ENCODE peak calls at places on chromosomes 5 and 9, in six cellular contexts. One of them, this sample, is unnamed.
A peak's percentile ranks its signal among the peaks of the same experiment; 100 is the strongest.

GRCh38 chr5:121949885-121950284 is 11.9 kb upstream of the SRFBP1 start:
- DNase-seq in GM12891: no peak
- DNase-seq in stimulated activated effector memory CD8-positive, alpha-beta T cell treated with anti-CD3 and anti-CD28 coated beads, Interleukin-12 subunit alpha, Interleukin-12 subunit beta, amount 100 ng/mL, for 72 hours: no peak
- DNase-seq in body of pancreas: no peak
- DNase-seq in T47D: peak; percentile 60
- DNase-seq in psoas muscle: no peak
- DNase-seq in this sample: peak; percentile 22

GRCh38 chr5:120254385-120254784 is 209.7 kb upstream of the PRR16 start:
- DNase-seq in GM12891: no peak
- DNase-seq in stimulated activated effector memory CD8-positive, alpha-beta T cell treated with anti-CD3 and anti-CD28 coated beads, Interleukin-12 subunit alpha, Interleukin-12 subunit beta, amount 100 ng/mL, for 72 hours: no peak
- DNase-seq in body of pancreas: no peak
- DNase-seq in T47D: no peak
- DNase-seq in psoas muscle: no peak
- DNase-seq in this sample: no peak

GRCh38 chr5:125257057-125257970 is 510.9 kb upstream of the ZNF608 start:
- DNase-seq in GM12891: no peak
- DNase-seq in stimulated activated effector memory CD8-positive, alpha-beta T cell treated with anti-CD3 and anti-CD28 coated beads, Interleukin-12 subunit alpha, Interleukin-12 subunit beta, amount 100 ng/mL, for 72 hours: no peak
- DNase-seq in body of pancreas: no peak
- DNase-seq in T47D: no peak
- DNase-seq in psoas muscle: no peak
- DNase-seq in this sample: no peak

GRCh38 chr5:116527587-116527986 is 47.0 kb downstream of the SEMA6A start:
- DNase-seq in GM12891: no peak
- DNase-seq in stimulated activated effector memory CD8-positive, alpha-beta T cell treated with anti-CD3 and anti-CD28 coated beads, Interleukin-12 subunit alpha, Interleukin-12 subunit beta, amount 100 ng/mL, for 72 hours: no peak
- DNase-seq in body of pancreas: no peak
- DNase-seq in T47D: no peak
- DNase-seq in psoas muscle: no peak
- DNase-seq in this sample: no peak

GRCh38 chr5:32098291-32098690 is 75.8 kb downstream of the GOLPH3 start:
- DNase-seq in GM12891: no peak
- DNase-seq in stimulated activated effector memory CD8-positive, alpha-beta T cell treated with anti-CD3 and anti-CD28 coated beads, Interleukin-12 subunit alpha, Interleukin-12 subunit beta, amount 100 ng/mL, for 72 hours: no peak
- DNase-seq in body of pancreas: no peak
- DNase-seq in T47D: no peak
- DNase-seq in psoas muscle: no peak
- DNase-seq in this sample: no peak

GRCh38 chr5:134140530-134141201 is 26.2 kb downstream of the TCF7 start:
- DNase-seq in GM12891: peak; percentile 53
- DNase-seq in stimulated activated effector memory CD8-positive, alpha-beta T cell treated with anti-CD3 and anti-CD28 coated beads, Interleukin-12 subunit alpha, Interleukin-12 subunit beta, amount 100 ng/mL, for 72 hours: peak; percentile 78
- DNase-seq in body of pancreas: peak; percentile 78
- DNase-seq in T47D: no peak
- DNase-seq in psoas muscle: peak; percentile 72
- DNase-seq in this sample: peak; percentile 80

GRCh38 chr5:142864293-142865260 is 94.4 kb downstream of the ARHGAP26 start:
- DNase-seq in GM12891: no peak
- DNase-seq in stimulated activated effector memory CD8-positive, alpha-beta T cell treated with anti-CD3 and anti-CD28 coated beads, Interleukin-12 subunit alpha, Interleukin-12 subunit beta, amount 100 ng/mL, for 72 hours: no peak
- DNase-seq in body of pancreas: peak; percentile 30
- DNase-seq in T47D: no peak
- DNase-seq in psoas muscle: no peak
- DNase-seq in this sample: no peak

GRCh38 chr5:35904443-35905132 is 33.8 kb downstream of the CAPSL start:
- DNase-seq in GM12891: peak; percentile 17
- DNase-seq in stimulated activated effector memory CD8-positive, alpha-beta T cell treated with anti-CD3 and anti-CD28 coated beads, Interleukin-12 subunit alpha, Interleukin-12 subunit beta, amount 100 ng/mL, for 72 hours: no peak
- DNase-seq in body of pancreas: no peak
- DNase-seq in T47D: no peak
- DNase-seq in psoas muscle: no peak
- DNase-seq in this sample: no peak

GRCh38 chr5:113682497-113683136 is 169.1 kb downstream of the YTHDC2 start:
- DNase-seq in GM12891: no peak
- DNase-seq in stimulated activated effector memory CD8-positive, alpha-beta T cell treated with anti-CD3 and anti-CD28 coated beads, Interleukin-12 subunit alpha, Interleukin-12 subunit beta, amount 100 ng/mL, for 72 hours: no peak
- DNase-seq in body of pancreas: no peak
- DNase-seq in T47D: no peak
- DNase-seq in psoas muscle: no peak
- DNase-seq in this sample: no peak

GRCh38 chr9:92747459-92748232 is 17.0 kb downstream of the BICD2 start:
- DNase-seq in GM12891: no peak
- DNase-seq in stimulated activated effector memory CD8-positive, alpha-beta T cell treated with anti-CD3 and anti-CD28 coated beads, Interleukin-12 subunit alpha, Interleukin-12 subunit beta, amount 100 ng/mL, for 72 hours: no peak
- DNase-seq in body of pancreas: no peak
- DNase-seq in T47D: no peak
- DNase-seq in psoas muscle: no peak
- DNase-seq in this sample: no peak

GRCh38 chr9:111730937-111731567 is 63.7 kb downstream of the SHOC1 start:
- DNase-seq in GM12891: no peak
- DNase-seq in stimulated activated effector memory CD8-positive, alpha-beta T cell treated with anti-CD3 and anti-CD28 coated beads, Interleukin-12 subunit alpha, Interleukin-12 subunit beta, amount 100 ng/mL, for 72 hours: no peak
- DNase-seq in body of pancreas: no peak
- DNase-seq in T47D: no peak
- DNase-seq in psoas muscle: no peak
- DNase-seq in this sample: no peak

GRCh38 chr9:97556721-97557605 is 55.5 kb downstream of the TMOD1 start:
- DNase-seq in GM12891: no peak
- DNase-seq in stimulated activated effector memory CD8-positive, alpha-beta T cell treated with anti-CD3 and anti-CD28 coated beads, Interleukin-12 subunit alpha, Interleukin-12 subunit beta, amount 100 ng/mL, for 72 hours: no peak
- DNase-seq in body of pancreas: peak; percentile 76
- DNase-seq in T47D: no peak
- DNase-seq in psoas muscle: peak; percentile 75
- DNase-seq in this sample: no peak

GRCh38 chr9:132698989-132699388 is 28.7 kb downstream of the GTF3C4 start:
- DNase-seq in GM12891: no peak
- DNase-seq in stimulated activated effector memory CD8-positive, alpha-beta T cell treated with anti-CD3 and anti-CD28 coated beads, Interleukin-12 subunit alpha, Interleukin-12 subunit beta, amount 100 ng/mL, for 72 hours: no peak
- DNase-seq in body of pancreas: peak; percentile 59
- DNase-seq in T47D: no peak
- DNase-seq in psoas muscle: no peak
- DNase-seq in this sample: peak; percentile 42